ENCODE peak calls at places on chromosomes 2 and 18, in ten cellular contexts. V is globus pallidus; K is nephron progenitor cell; L is RWPE1; D is NCI-H345; W is NCI-H2081; G is GM03348; S is IMR-90; M is EL; O is stimulated activated CD4-positive, alpha-beta T cell treated with anti-CD3 and anti-CD28 coated beads, Interleukin-1b, Interleukin-23, amount 100 ng/mL, for 24 hours. T is an unnamed sample.

GRCh38 chr18:57194622-57195021 is 47.7 kb downstream of the BOD1L2 start:
- DNase-seq in V (no peak), K (no peak), L (no peak), D (no peak), W (no peak), G (no peak), S (no peak), M (no peak), O (no peak), T (no peak)

GRCh38 chr2:28470759-28471158 is 25.1 kb upstream of the PLB1 start:
- DNase-seq in V (no peak), K (no peak), L (peak), D (no peak), W (no peak), G (no peak), S (no peak), M (no peak), O (no peak), T (no peak)

GRCh38 chr2:112700004-112700667 is 20.7 kb upstream of the NT5DC4 start:
- DNase-seq in V (no peak), K (no peak), L (no peak), D (no peak), W (no peak), G (no peak), S (no peak), M (no peak), O (no peak), T (no peak)

GRCh38 chr2:195319112-195319460 is 337.9 kb upstream of the SLC39A10 start:
- DNase-seq in V (no peak), K (no peak), L (peak), D (no peak), W (no peak), G (peak), S (peak), M (peak), O (no peak), T (no peak)

GRCh38 chr2:71668326-71669057 is 215.1 kb downstream of the DYSF start:
- DNase-seq in V (no peak), K (no peak), L (no peak), D (no peak), W (no peak), G (no peak), S (no peak), M (no peak), O (no peak), T (no peak)

GRCh38 chr2:239462671-239463506 is 62.1 kb upstream of the HDAC4 start:
- DNase-seq in V (no peak), K (no peak), L (no peak), D (no peak), W (no peak), G (no peak), S (no peak), M (no peak), O (no peak), T (no peak)

GRCh38 chr2:235394278-235394828 is 99.5 kb upstream of the AGAP1 start:
- DNase-seq in V (no peak), K (no peak), L (peak), D (no peak), W (no peak), G (peak), S (peak), M (peak), O (no peak), T (no peak)

GRCh38 chr2:126802774-126803421 is 95.8 kb upstream of the TEX51 start:
- DNase-seq in V (no peak), K (no peak), L (no peak), D (no peak), W (no peak), G (no peak), S (no peak), M (no peak), O (no peak), T (no peak)

GRCh38 chr2:39225564-39225963 is 18.2 kb downstream of the CDKL4 start:
- DNase-seq in V (no peak), K (no peak), L (no peak), D (no peak), W (no peak), G (no peak), S (no peak), M (no peak), O (no peak), T (no peak)

GRCh38 chr2:218476676-218477075 is 57.8 kb downstream of the VIL1 start:
- DNase-seq in V (no peak), K (no peak), L (no peak), D (no peak), W (no peak), G (no peak), S (peak), M (no peak), O (no peak), T (no peak)

GRCh38 chr18:74310411-74310810 is 5.2 kb upstream of the C18orf63 start:
- DNase-seq in V (no peak), K (no peak), L (peak), D (no peak), W (no peak), G (peak), S (peak), M (peak), O (no peak), T (peak)

GRCh38 chr2:96264656-96265348 is 995 bp downstream of the TMEM127 start:
- DNase-seq in V (no peak), K (peak), L (peak), D (no peak), W (peak), G (peak), S (peak), M (peak), O (no peak), T (peak)

GRCh38 chr18:44709297-44710117 is 28.8 kb downstream of the SETBP1 start:
- DNase-seq in V (peak), K (no peak), L (no peak), D (no peak), W (no peak), G (no peak), S (no peak), M (no peak), O (no peak), T (no peak)

GRCh38 chr18:23422751-23423418 is 30.2 kb upstream of the RIOK3 start:
- DNase-seq in V (no peak), K (no peak), L (peak), D (no peak), W (no peak), G (peak), S (peak), M (peak), O (no peak), T (no peak)

GRCh38 chr2:241656190-241656741 is 18.8 kb downstream of the ATG4B start:
- DNase-seq in V (no peak), K (no peak), L (no peak), D (no peak), W (no peak), G (no peak), S (no peak), M (no peak), O (no peak), T (no peak)

GRCh38 chr2:196200557-196200956 is 29.2 kb upstream of the STK17B start:
- DNase-seq in V (no peak), K (no peak), L (no peak), D (no peak), W (no peak), G (no peak), S (no peak), M (no peak), O (no peak), T (no peak)

GRCh38 chr2:224444011-224444410 is 42.1 kb upstream of the FAM124B start:
- DNase-seq in V (no peak), K (no peak), L (no peak), D (no peak), W (no peak), G (no peak), S (no peak), M (no peak), O (no peak), T (no peak)

T was measured in NCI-H526.